ENCODE peak calls at places on chromosomes 6 and 20, in six cellular contexts. F, J, W, Y, R and U are unnamed samples.

GRCh38 chr6:121971886-121972285 is 427.6 kb upstream of the HSF2 start:
- DNase-seq in R (no peak), Y (no peak), J (no peak), F (no peak), W (peak; percentile 4), U (peak; percentile 39)

GRCh38 chr6:120826253-120826652 is 508.0 kb downstream of the TBC1D32 start:
- DNase-seq in W (no peak), R (no peak), F (no peak), J (peak; percentile 1), Y (peak; percentile 9), U (no peak)

GRCh38 chr6:43180985-43181384 is 1.0 kb upstream of the CUL9 start:
- DNase-seq in J (no peak), Y (no peak), F (no peak), R (no peak), W (no peak), U (no peak)

GRCh38 chr6:30894935-30895334 is 10.6 kb downstream of the DDR1 start:
- DNase-seq in J (no peak), W (no peak), R (no peak), F (no peak), Y (no peak), U (no peak)

GRCh38 chr20:5085380-5085779 is 34.4 kb downstream of the PCNA start:
- DNase-seq in Y (no peak), R (no peak), W (no peak), J (no peak), F (no peak), U (no peak)

GRCh38 chr6:83885984-83886383 is 26.5 kb downstream of the CYB5R4 start:
- DNase-seq in W (no peak), J (no peak), R (no peak), F (no peak), Y (no peak), U (no peak)

GRCh38 chr6:104413767-104414166 is 446.0 kb downstream of the HACE1 start:
- DNase-seq in F (no peak), J (no peak), R (no peak), Y (no peak), W (no peak), U (no peak)

GRCh38 chr20:1494436-1494835 is 3.2 kb upstream of the SIRPB2 start:
- DNase-seq in W (no peak), R (no peak), F (no peak), Y (no peak), J (no peak), U (no peak)

GRCh38 chr6:150448221-150448620 is 79.4 kb downstream of the IYD start:
- DNase-seq in R (no peak), W (no peak), Y (peak; percentile 27), J (no peak), F (no peak), U (no peak)

GRCh38 chr6:134431306-134431919 is 113.5 kb upstream of the SGK1 start:
- DNase-seq in R (no peak), F (peak; percentile 42), J (no peak), W (no peak), Y (no peak), U (peak; percentile 70)

GRCh38 chr6:131199568-131200272 is 64.5 kb downstream of the AKAP7 start:
- DNase-seq in Y (no peak), R (peak; percentile 44), F (peak; percentile 48), J (peak; percentile 65), W (peak; percentile 12), U (peak; percentile 64)

GRCh38 chr6:35691027-35691824 is 2.5 kb upstream of the FKBP5 start:
- DNase-seq in R (no peak), F (no peak), J (peak; percentile 93), W (no peak), Y (no peak), U (peak; percentile 33)

GRCh38 chr20:40636486-40636885 is 52.5 kb downstream of the MAFB start:
- DNase-seq in W (no peak), J (no peak), R (no peak), Y (no peak), F (no peak), U (no peak)

GRCh38 chr20:44993343-44993742 is 27.0 kb downstream of the STK4 start:
- DNase-seq in J (peak; percentile 4), Y (no peak), F (no peak), R (no peak), W (no peak), U (peak; percentile 11)

GRCh38 chr6:169145476-169145875 is 108.2 kb downstream of the THBS2 start:
- DNase-seq in J (no peak), W (peak; percentile 83), Y (no peak), R (no peak), F (no peak), U (no peak)

GRCh38 chr20:20795721-20796120 is 83.3 kb upstream of the RALGAPA2 start:
- DNase-seq in R (no peak), J (no peak), Y (no peak), F (no peak), W (no peak), U (no peak)

GRCh38 chr6:71967436-71967835 is 81.1 kb downstream of the RIMS1 start:
- DNase-seq in Y (no peak), F (no peak), R (no peak), W (no peak), J (no peak), U (peak; percentile 37)

GRCh38 chr6:115540077-115540869 is 520.4 kb downstream of the FRK start:
- DNase-seq in R (no peak), F (no peak), J (no peak), Y (no peak), W (no peak), U (no peak)

GRCh38 chr20:8131598-8132014 is 460 bp upstream of the PLCB1 start:
- DNase-seq in Y (no peak), W (no peak), J (peak; percentile 45), F (no peak), R (no peak), U (peak; percentile 26)

GRCh38 chr6:31214516-31214915 is 44.0 kb upstream of the POU5F1 start:
- DNase-seq in W (no peak), F (no peak), J (no peak), R (no peak), Y (no peak), U (no peak)

GRCh38 chr6:142886431-142887170 is 58.4 kb downstream of the HIVEP2 start:
- DNase-seq in R (peak; percentile 10), Y (no peak), F (peak; percentile 36), W (no peak), J (peak; percentile 75), U (peak; percentile 75)

GRCh38 chr20:51542894-51543788 is 622 bp upstream of the NFATC2 start:
- DNase-seq in Y (no peak), F (no peak), R (no peak), J (no peak), W (no peak), U (no peak)

GRCh38 chr6:27562027-27562410 is 89.1 kb upstream of the ZNF184 start:
- DNase-seq in R (no peak), J (no peak), Y (no peak), W (no peak), F (no peak), U (no peak)

GRCh38 chr6:32163559-32164258 is 686 bp upstream of the EGFL8 start:
- DNase-seq in W (no peak), Y (no peak), J (no peak), F (no peak), R (no peak), U (no peak)

GRCh38 chr6:50390416-50390815 is 322.9 kb upstream of the TFAP2D start:
- DNase-seq in F (no peak), Y (no peak), R (no peak), J (no peak), W (no peak), U (no peak)

GRCh38 chr6:110741517-110741916 is 73.8 kb downstream of the CDK19 start:
- DNase-seq in Y (no peak), R (no peak), J (no peak), W (no peak), F (no peak), U (no peak)

GRCh38 chr6:3990692-3991491 is 88.0 kb downstream of the FAM217A start:
- DNase-seq in F (peak; percentile 58), Y (peak; percentile 47), W (peak; percentile 73), J (peak; percentile 90), R (peak; percentile 11), U (peak; percentile 77)

GRCh38 chr20:31822421-31823330 is 3.5 kb downstream of the MYLK2 start:
- DNase-seq in F (peak; percentile 73), W (no peak), R (peak; percentile 73), Y (no peak), J (peak; percentile 62), U (peak; percentile 42)

GRCh38 chr6:154229796-154230195 is 126.8 kb downstream of the IPCEF1 start:
- DNase-seq in J (no peak), Y (no peak), W (no peak), R (no peak), F (no peak), U (no peak)

GRCh38 chr20:31719644-31720485 is 2.8 kb downstream of the BCL2L1 start:
- DNase-seq in F (peak; percentile 99), R (no peak), Y (no peak), J (no peak), W (no peak), U (peak; percentile 41)

GRCh38 chr6:150464966-150465365 is 96.2 kb downstream of the IYD start:
- DNase-seq in W (no peak), F (no peak), Y (no peak), R (no peak), J (no peak), U (no peak)

GRCh38 chr6:44304282-44305199 is 8.6 kb downstream of the AARS2 start:
- DNase-seq in Y (no peak), W (no peak), F (no peak), J (peak; percentile 33), R (no peak), U (peak; percentile 53)

GRCh38 chr6:118718903-118719302 is 67.5 kb upstream of the CEP85L start:
- DNase-seq in F (no peak), R (no peak), W (no peak), Y (no peak), J (no peak), U (no peak)

GRCh38 chr6:39411465-39411864 is 89.0 kb upstream of the KCNK16 start:
- DNase-seq in W (no peak), F (peak; percentile 13), R (no peak), Y (no peak), J (no peak), U (no peak)

GRCh38 chr6:90369024-90369519 is 72.4 kb upstream of the BACH2 start:
- DNase-seq in R (no peak), J (peak; percentile 100), Y (peak; percentile 82), W (peak; percentile 98), F (peak; percentile 99), U (peak; percentile 100)

GRCh38 chr20:23308908-23309307 is 41.7 kb upstream of the NXT1 start:
- DNase-seq in F (no peak), W (no peak), R (no peak), J (no peak), Y (no peak), U (no peak)

GRCh38 chr20:3209023-3209945 is at the start of gene ITPA:
- DNase-seq in J (peak; percentile 32), F (no peak), R (no peak), W (no peak), Y (no peak), U (peak; percentile 34)

GRCh38 chr20:34626978-34627377 is 49.9 kb downstream of the PIGU start:
- DNase-seq in J (no peak), W (no peak), F (no peak), Y (no peak), R (peak; percentile 3), U (no peak)